ENCODE peak calls at places on chromosomes 6 and 20, in four cellular contexts. R is PC-3, E is K562, K is pancreas. J is an unnamed sample. For H3K4me1 and H3K9me3, the result is how much of the 10 kb centered on the place peaks cover.

GRCh38 chr6:158049055-158050028 is 67.7 kb downstream of the SYNJ2 start:
- DNase-seq in R (no peak), E (peak), K (peak), J (no peak)

GRCh38 chr20:18856873-18857272 is 43.3 kb downstream of the SCP2D1 start:
- DNase-seq in R (no peak), E (no peak), K (no peak), J (no peak)

GRCh38 chr20:38550274-38550673 is 30.7 kb upstream of the ADIG start:
- DNase-seq in R (peak), E (peak), K (no peak), J (no peak)

GRCh38 chr6:27188206-27188884 is 59.2 kb upstream of the PRSS16 start:
- DNase-seq in R (peak), E (peak), K (no peak), J (peak)

GRCh38 chr20:56924976-56925695 is 296.0 kb downstream of the TFAP2C start:
- DNase-seq in R (no peak), E (no peak), K (peak), J (peak)

GRCh38 chr6:1950631-1951030 is 294.8 kb downstream of the GMDS start:
- DNase-seq in R (no peak), E (no peak), K (no peak), J (no peak)

GRCh38 chr6:34792605-34793500 is 970 bp downstream of the BLTP3A start:
- DNase-seq in R (peak), E (no peak), K (no peak), J (peak)

GRCh38 chr20:9319687-9320384 is 194.6 kb upstream of the LAMP5 start:
- DNase-seq in R (no peak), E (no peak), K (no peak), J (no peak)

GRCh38 chr6:2857185-2857579 is 15.5 kb upstream of the SERPINB1 start:
- DNase-seq in R (no peak), E (no peak), K (no peak), J (no peak)

GRCh38 chr6:120805267-120805666 is 529.0 kb downstream of the TBC1D32 start:
- DNase-seq in R (peak), E (no peak), K (no peak), J (no peak)

GRCh38 chr6:87730310-87730709 is 28.3 kb upstream of the AKIRIN2 start:
- DNase-seq in R (peak), E (no peak), K (no peak), J (no peak)

GRCh38 chr6:75412937-75413662 is 80.5 kb downstream of the FILIP1 start:
- DNase-seq in R (no peak), E (no peak), K (no peak), J (no peak)

GRCh38 chr6:126335210-126335609 is 4.7 kb upstream of the CENPW start:
- DNase-seq in R (peak), E (no peak), K (no peak), J (peak)

GRCh38 chr20:49661560-49662329 is 51.9 kb downstream of the B4GALT5 start:
- DNase-seq in R (no peak), E (no peak), K (no peak), J (no peak)

GRCh38 chr20:46705378-46705729 is 4.1 kb upstream of the SLC2A10 start:
- DNase-seq in R (no peak), E (no peak), K (no peak), J (no peak)

GRCh38 chr6:157761926-157762325 is 61.1 kb upstream of the SNX9 start:
- DNase-seq in R (no peak), E (no peak), K (no peak), J (no peak)

GRCh38 chr6:84422380-84422968 is 195.0 kb upstream of the CEP162 start:
- DNase-seq in R (peak), E (peak), K (no peak), J (peak)

GRCh38 chr20:11270566-11270965 is 596.8 kb upstream of the JAG1 start:
- DNase-seq in R (peak), E (no peak), K (no peak), J (no peak)

GRCh38 chr20:59682603-59683002 is 78.3 kb downstream of the PHACTR3 start:
- DNase-seq in R (no peak), E (no peak), K (no peak), J (no peak)

GRCh38 chr6:56521454-56521853 is 121.2 kb downstream of the DST start:
- DNase-seq in R (peak), E (no peak), K (no peak), J (no peak)

GRCh38 chr6:107820571-107821261 is 3.4 kb downstream of the SCML4 start:
- DNase-seq in R (no peak), E (no peak), K (no peak), J (peak)

GRCh38 chr6:153511896-153512496 is 380.9 kb upstream of the RGS17 start:
- DNase-seq in R (peak), E (peak), K (no peak), J (peak)

DNA sequence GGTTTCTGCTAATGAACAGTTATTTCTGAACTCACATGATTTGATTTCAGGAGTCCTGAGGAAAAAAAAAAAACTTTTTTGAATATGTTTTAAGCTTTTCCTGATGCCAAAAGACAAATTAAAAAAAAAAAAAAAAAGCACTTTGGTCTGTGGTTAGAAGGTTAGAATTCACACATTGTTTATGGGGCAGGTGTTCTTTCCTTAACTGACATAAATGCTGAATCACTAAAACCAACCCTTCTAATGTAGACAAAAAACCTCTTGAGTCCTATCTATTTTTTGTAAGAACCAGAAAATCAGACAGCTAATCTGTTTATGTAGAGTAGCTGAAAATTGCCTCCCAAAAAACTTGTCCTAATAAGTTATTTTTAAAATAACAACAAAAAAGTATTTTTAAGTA is 20.4 kb downstream of the THEMIS start:
- DNase-seq in R (no peak), E (no peak), K (no peak), J (no peak)
- H3K4me1 ChIP-seq in R (under half), E (under half), K (under half), J (under half)

GRCh38 chr6:169479783-169480495 is 221.9 kb downstream of the WDR27 start:
- DNase-seq in R (no peak), E (no peak), K (no peak), J (no peak)
- H3K9me3 ChIP-seq in R (under half), E (under half), K (under half), J (under half)

GRCh38 chr6:144330588-144330987 is 45.5 kb downstream of the UTRN start:
- DNase-seq in R (peak), E (no peak), K (peak), J (no peak)
- H3K4me1 ChIP-seq in R (under half), E (under half), K (under half), J (under half)

GRCh38 chr6:148583631-148584030 is 163.2 kb upstream of the UST start:
- DNase-seq in R (no peak), E (no peak), K (no peak), J (no peak)
- H3K9me3 ChIP-seq in R (under half), E (under half), K (under half), J (under half)

GRCh38 chr6:136791296-136792065 is 796 bp downstream of the MAP3K5 start:
- DNase-seq in R (peak), E (peak), K (peak), J (peak)
- H3K4me1 ChIP-seq in R (under half), E (under half), K (under half), J (under half)

GRCh38 chr6:28648035-28648877 is 122.6 kb downstream of the GPX5 start:
- DNase-seq in R (peak), E (peak), K (no peak), J (peak)
- H3K9me3 ChIP-seq in R (under half), E (under half), K (under half), J (under half)

GRCh38 chr6:15253107-15254073 is 7.5 kb downstream of the JARID2 start:
- DNase-seq in R (no peak), E (no peak), K (no peak), J (no peak)
- H3K4me1 ChIP-seq in R (under half), E (under half), K (under half), J (under half)

GRCh38 chr20:20396794-20397193 is 28.9 kb downstream of the INSM1 start:
- DNase-seq in R (no peak), E (no peak), K (no peak), J (no peak)

GRCh38 chr20:20393207-20393606 is 25.3 kb downstream of the INSM1 start:
- DNase-seq in R (no peak), E (peak), K (no peak), J (no peak)

GRCh38 chr20:20393770-20394169 is 25.9 kb downstream of the INSM1 start:
- DNase-seq in R (no peak), E (no peak), K (no peak), J (no peak)

GRCh38 chr20:20395087-20395486 is 27.2 kb downstream of the INSM1 start:
- DNase-seq in R (no peak), E (no peak), K (no peak), J (no peak)

GRCh38 chr20:20395856-20396600 is 28.1 kb downstream of the INSM1 start:
- DNase-seq in R (no peak), E (no peak), K (no peak), J (no peak)
- H3K9me3 ChIP-seq in R (under half), E (under half), K (under half), J (under half)